ENCODE peak calls at places on chromosomes 1 and 21, in eight cellular contexts. G, S, T, V, D, R, X and E are unnamed samples.

GRCh38 chr1:204494281-204495077 is at the start of gene PIK3C2B:
- DNase-seq in G (peak), S (peak), T (peak), V (peak), D (no peak), R (peak), X (peak), E (peak)

GRCh38 chr1:15249032-15249601 is 2.1 kb downstream of the FHAD1 start:
- DNase-seq in G (no peak), S (no peak), T (peak), V (no peak), D (no peak), R (no peak), X (no peak), E (no peak)

GRCh38 chr1:163168053-163168452 is 34.7 kb downstream of the RGS5 start:
- DNase-seq in G (no peak), S (no peak), T (peak), V (peak), D (peak), R (no peak), X (no peak), E (peak)

GRCh38 chr1:162131405-162132321 is 62.2 kb downstream of the NOS1AP start:
- DNase-seq in G (no peak), S (no peak), T (no peak), V (no peak), D (no peak), R (no peak), X (no peak), E (no peak)

GRCh38 chr1:220748091-220748934 is at the start of gene MTARC2:
- DNase-seq in G (peak), S (peak), T (peak), V (peak), D (no peak), R (no peak), X (peak), E (peak)

GRCh38 chr21:44708866-44709425 is 2.4 kb downstream of the TSPEAR start:
- DNase-seq in G (peak), S (no peak), T (no peak), V (no peak), D (no peak), R (no peak), X (no peak), E (no peak)

GRCh38 chr21:32749662-32750061 is 21.8 kb upstream of the SYNJ1 start:
- DNase-seq in G (no peak), S (no peak), T (no peak), V (no peak), D (no peak), R (no peak), X (no peak), E (no peak)

GRCh38 chr1:167693425-167694045 is 28.2 kb upstream of the MPZL1 start:
- DNase-seq in G (no peak), S (no peak), T (no peak), V (no peak), D (no peak), R (no peak), X (no peak), E (no peak)

GRCh38 chr1:96840396-96840795 is 118.8 kb downstream of the PTBP2 start:
- DNase-seq in G (no peak), S (no peak), T (no peak), V (no peak), D (no peak), R (no peak), X (no peak), E (no peak)

GRCh38 chr1:43872280-43872679 is 61.3 kb upstream of the ARTN start:
- DNase-seq in G (no peak), S (no peak), T (no peak), V (no peak), D (no peak), R (no peak), X (no peak), E (no peak)

GRCh38 chr1:228647523-228648444 is 87.5 kb upstream of the RHOU start:
- DNase-seq in G (peak), S (peak), T (peak), V (peak), D (peak), R (peak), X (peak), E (peak)

GRCh38 chr1:247857069-247857985 is at the start of gene TRIM58:
- DNase-seq in G (peak), S (peak), T (peak), V (peak), D (no peak), R (no peak), X (no peak), E (peak)
- H3K4me3 ChIP-seq in G (peak), S (peak), T (no peak), V (peak), D (no peak), R (no peak), X (peak), E (no peak)

GRCh38 chr1:215789981-215790380 is 222.9 kb downstream of the KCTD3 start:
- DNase-seq in G (no peak), S (no peak), T (no peak), V (no peak), D (no peak), R (no peak), X (no peak), E (no peak)

GRCh38 chr1:215786997-215787396 is 219.9 kb downstream of the KCTD3 start:
- DNase-seq in G (no peak), S (no peak), T (no peak), V (no peak), D (no peak), R (no peak), X (no peak), E (no peak)
- H3K4me3 ChIP-seq in G (no peak), S (no peak), T (no peak), V (no peak), D (no peak), R (no peak), X (no peak), E (no peak)

DNA sequence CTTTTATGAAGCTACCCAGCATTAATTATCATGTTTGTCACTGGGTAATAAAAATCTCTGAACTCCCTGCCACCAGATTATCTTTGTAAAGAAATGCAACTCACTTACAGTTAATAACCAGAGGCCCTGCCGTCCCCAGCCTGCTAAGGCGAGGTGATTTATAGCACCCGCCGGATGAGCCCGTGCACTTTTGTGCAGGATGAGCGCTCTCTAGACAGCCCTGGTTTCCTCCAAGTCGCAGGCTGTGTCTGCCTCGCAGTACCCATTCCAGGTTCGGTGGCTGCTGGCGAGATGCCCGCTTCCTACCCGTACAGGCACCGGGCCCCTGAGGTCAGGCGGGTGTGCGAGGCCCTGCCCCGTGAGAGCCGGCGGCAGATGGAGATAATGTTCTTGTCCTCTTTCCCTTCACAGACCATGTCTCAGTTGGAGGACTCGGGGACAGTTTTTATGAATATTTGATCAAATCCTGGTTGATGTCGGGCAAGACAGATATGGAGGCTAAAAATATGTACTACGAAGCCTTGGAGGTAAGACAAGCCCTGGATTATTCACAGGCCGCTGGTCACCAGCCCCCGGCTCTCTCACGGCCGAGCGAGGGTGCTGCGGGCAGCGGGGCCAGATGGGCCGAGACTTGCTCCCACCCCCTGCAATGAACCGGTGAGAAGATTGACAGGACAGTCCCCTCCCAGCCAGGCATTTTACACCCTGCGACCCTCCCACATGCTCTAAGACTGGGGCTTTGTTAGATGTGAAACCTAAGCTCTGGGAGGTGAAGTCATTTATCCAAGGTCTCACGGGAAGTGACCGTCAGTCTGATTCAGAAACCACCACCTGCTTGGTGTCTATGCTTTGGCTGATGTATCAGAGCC is 28.5 kb upstream of the SELENON start:
- DNase-seq in G (peak), S (peak), T (peak), V (peak), D (no peak), R (peak), X (peak), E (peak)
- H3K4me3 ChIP-seq in G (no peak), S (no peak), T (no peak), V (no peak), D (no peak), R (no peak), X (peak), E (no peak)

GRCh38 chr1:211328084-211328694 is 1.6 kb downstream of the TRAF5 start:
- DNase-seq in G (no peak), S (no peak), T (no peak), V (no peak), D (no peak), R (no peak), X (no peak), E (no peak)

GRCh38 chr1:211326528-211327340 is at the start of gene TRAF5:
- DNase-seq in G (peak), S (peak), T (peak), V (peak), D (no peak), R (peak), X (peak), E (peak)

GRCh38 chr1:211327341-211327921 is 798 bp downstream of the TRAF5 start:
- DNase-seq in G (no peak), S (no peak), T (peak), V (peak), D (no peak), R (peak), X (no peak), E (peak)

GRCh38 chr1:211324992-211325775 is 1.4 kb upstream of the TRAF5 start:
- DNase-seq in G (no peak), S (no peak), T (no peak), V (no peak), D (no peak), R (no peak), X (no peak), E (no peak)

GRCh38 chr1:211326140-211326527 is 499 bp upstream of the TRAF5 start:
- DNase-seq in G (no peak), S (no peak), T (no peak), V (no peak), D (peak), R (no peak), X (no peak), E (no peak)
- H3K4me3 ChIP-seq in G (peak), S (peak), T (no peak), V (peak), D (peak), R (peak), X (peak), E (peak)

GRCh38 chr1:32091591-32091990 is 16.3 kb upstream of the KPNA6 start:
- DNase-seq in G (no peak), S (no peak), T (no peak), V (no peak), D (no peak), R (no peak), X (no peak), E (no peak)

GRCh38 chr1:32099426-32099825 is 8.4 kb upstream of the KPNA6 start:
- DNase-seq in G (no peak), S (no peak), T (no peak), V (no peak), D (no peak), R (no peak), X (no peak), E (no peak)

GRCh38 chr1:32091176-32091575 is 16.7 kb upstream of the KPNA6 start:
- DNase-seq in G (no peak), S (no peak), T (no peak), V (no peak), D (no peak), R (no peak), X (no peak), E (no peak)

GRCh38 chr1:32100359-32100758 is 7.5 kb upstream of the KPNA6 start:
- DNase-seq in G (no peak), S (no peak), T (no peak), V (peak), D (no peak), R (no peak), X (no peak), E (no peak)

DNA sequence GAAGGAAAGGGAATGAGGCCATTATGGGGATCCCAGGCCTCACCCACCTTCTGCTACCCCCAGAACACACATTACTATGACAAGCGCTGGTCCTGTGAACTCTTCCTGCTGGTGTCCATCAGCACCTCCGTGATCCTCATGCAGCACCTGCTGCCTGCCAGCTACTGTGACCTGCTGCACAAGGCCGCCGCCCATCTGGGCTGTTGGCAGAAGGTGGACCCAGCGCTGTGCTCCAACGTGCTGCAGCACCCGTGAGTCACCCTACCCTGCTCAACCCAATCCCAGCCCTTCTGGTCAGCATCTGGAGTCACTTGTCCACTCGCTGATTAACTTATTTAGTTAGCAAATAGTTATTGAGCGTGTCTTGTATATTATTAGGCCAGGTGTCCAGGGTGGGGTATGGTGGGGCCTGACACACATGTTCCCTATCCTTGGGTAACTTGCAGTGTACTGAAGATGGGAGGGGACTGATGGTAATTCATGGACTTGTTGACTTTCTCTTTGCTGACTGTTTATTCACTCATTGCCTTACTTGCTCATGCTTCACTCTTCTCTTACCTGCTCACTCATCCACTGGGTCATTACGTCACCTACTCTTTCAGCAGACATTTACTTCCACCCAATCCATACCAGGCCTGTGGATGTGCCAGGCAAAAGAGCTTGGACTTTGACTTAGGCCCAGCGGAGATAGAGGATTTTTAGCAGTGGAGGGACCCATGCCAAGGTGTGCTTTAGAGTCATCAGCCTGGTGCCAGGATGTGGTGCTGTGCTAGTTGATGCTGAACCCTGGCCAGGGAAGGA is 12.9 kb upstream of the KPNA6 start:
- DNase-seq in G (peak), S (no peak), T (no peak), V (no peak), D (no peak), R (no peak), X (no peak), E (peak)
- H3K4me3 ChIP-seq in G (no peak), S (no peak), T (no peak), V (no peak), D (no peak), R (no peak), X (no peak), E (no peak)

GRCh38 chr1:65069186-65069585 is 78.8 kb upstream of the AK4 start:
- DNase-seq in G (no peak), S (peak), T (no peak), V (no peak), D (no peak), R (no peak), X (no peak), E (no peak)
- H3K4me3 ChIP-seq in G (peak), S (peak), T (peak), V (no peak), D (no peak), R (peak), X (peak), E (no peak)

GRCh38 chr1:31930827-31931226 is 7.3 kb downstream of the PTP4A2 start:
- DNase-seq in G (no peak), S (no peak), T (no peak), V (no peak), D (no peak), R (no peak), X (no peak), E (no peak)
- H3K4me3 ChIP-seq in G (peak), S (no peak), T (no peak), V (no peak), D (no peak), R (peak), X (no peak), E (no peak)